ENCODE peak calls at places on chromosomes 1 and 21, in eight cellular contexts. One of them, this sample, is unnamed.

GRCh38 chr1:183218981-183219621 is 33.0 kb downstream of the LAMC2 start:
- DNase-seq in GM10248: no peak
- DNase-seq in brain microvascular endothelial cell: no peak
- DNase-seq in HFFc6: no peak
- DNase-seq in GM20000: no peak
- DNase-seq in PC-9: no peak
- DNase-seq in AG04450: no peak
- DNase-seq in CD8-positive, alpha-beta T cell: peak
- DNase-seq in this sample: no peak

GRCh38 chr1:10325521-10325920 is 73.3 kb upstream of the PGD start:
- DNase-seq in HFFc6: no peak
- DNase-seq in GM20000: no peak
- DNase-seq in AG04450: no peak
- DNase-seq in CD8-positive, alpha-beta T cell: no peak
- DNase-seq in GM10248: no peak
- DNase-seq in PC-9: no peak
- DNase-seq in brain microvascular endothelial cell: no peak
- DNase-seq in this sample: no peak

GRCh38 chr1:93659805-93660479 is 21.7 kb downstream of the BCAR3 start:
- DNase-seq in brain microvascular endothelial cell: no peak
- DNase-seq in GM20000: no peak
- DNase-seq in AG04450: no peak
- DNase-seq in HFFc6: no peak
- DNase-seq in CD8-positive, alpha-beta T cell: no peak
- DNase-seq in GM10248: no peak
- DNase-seq in PC-9: no peak
- DNase-seq in this sample: no peak

GRCh38 chr21:38175321-38175720 is 81.5 kb upstream of the KCNJ15 start:
- DNase-seq in CD8-positive, alpha-beta T cell: no peak
- DNase-seq in brain microvascular endothelial cell: no peak
- DNase-seq in PC-9: no peak
- DNase-seq in GM20000: no peak
- DNase-seq in HFFc6: no peak
- DNase-seq in AG04450: no peak
- DNase-seq in GM10248: no peak
- DNase-seq in this sample: no peak

GRCh38 chr1:40808444-40808843 is 24.9 kb downstream of the KCNQ4 start:
- DNase-seq in brain microvascular endothelial cell: no peak
- DNase-seq in PC-9: no peak
- DNase-seq in AG04450: no peak
- DNase-seq in HFFc6: no peak
- DNase-seq in GM20000: no peak
- DNase-seq in CD8-positive, alpha-beta T cell: no peak
- DNase-seq in GM10248: no peak
- DNase-seq in this sample: no peak

GRCh38 chr1:193658711-193659110 is 472.3 kb upstream of the B3GALT2 start:
- DNase-seq in GM20000: no peak
- DNase-seq in CD8-positive, alpha-beta T cell: no peak
- DNase-seq in HFFc6: no peak
- DNase-seq in PC-9: no peak
- DNase-seq in brain microvascular endothelial cell: no peak
- DNase-seq in GM10248: no peak
- DNase-seq in AG04450: no peak
- DNase-seq in this sample: no peak

GRCh38 chr1:2534775-2535387 is 4.8 kb upstream of the HES5 start:
- DNase-seq in brain microvascular endothelial cell: no peak
- DNase-seq in GM20000: no peak
- DNase-seq in HFFc6: peak
- DNase-seq in PC-9: peak
- DNase-seq in AG04450: no peak
- DNase-seq in GM10248: no peak
- DNase-seq in CD8-positive, alpha-beta T cell: no peak
- DNase-seq in this sample: no peak

GRCh38 chr1:211318881-211319280 is 7.8 kb upstream of the TRAF5 start:
- DNase-seq in CD8-positive, alpha-beta T cell: no peak
- DNase-seq in GM20000: no peak
- DNase-seq in brain microvascular endothelial cell: no peak
- DNase-seq in AG04450: no peak
- DNase-seq in PC-9: no peak
- DNase-seq in GM10248: no peak
- DNase-seq in HFFc6: no peak
- DNase-seq in this sample: no peak

GRCh38 chr1:112358798-112359408 is 37.1 kb upstream of the CTTNBP2NL start:
- DNase-seq in brain microvascular endothelial cell: peak
- DNase-seq in PC-9: peak
- DNase-seq in GM20000: peak
- DNase-seq in CD8-positive, alpha-beta T cell: no peak
- DNase-seq in AG04450: peak
- DNase-seq in GM10248: peak
- DNase-seq in HFFc6: peak
- DNase-seq in this sample: no peak

GRCh38 chr1:24673336-24673735 is 30.2 kb downstream of the SRRM1 start:
- DNase-seq in CD8-positive, alpha-beta T cell: no peak
- DNase-seq in HFFc6: peak
- DNase-seq in brain microvascular endothelial cell: peak
- DNase-seq in GM20000: no peak
- DNase-seq in AG04450: no peak
- DNase-seq in GM10248: no peak
- DNase-seq in PC-9: no peak
- DNase-seq in this sample: no peak

GRCh38 chr21:44702973-44703730 is 6.2 kb downstream of the KRTAP10-12 start:
- DNase-seq in brain microvascular endothelial cell: no peak
- DNase-seq in GM20000: no peak
- DNase-seq in HFFc6: no peak
- DNase-seq in GM10248: no peak
- DNase-seq in CD8-positive, alpha-beta T cell: no peak
- DNase-seq in PC-9: no peak
- DNase-seq in AG04450: no peak
- DNase-seq in this sample: no peak

GRCh38 chr1:78408830-78409229 is 81.9 kb upstream of the PTGFR start:
- DNase-seq in AG04450: no peak
- DNase-seq in PC-9: no peak
- DNase-seq in GM20000: no peak
- DNase-seq in GM10248: no peak
- DNase-seq in CD8-positive, alpha-beta T cell: no peak
- DNase-seq in brain microvascular endothelial cell: peak
- DNase-seq in HFFc6: peak
- DNase-seq in this sample: no peak

GRCh38 chr1:235617808-235618207 is 31.8 kb downstream of the GNG4 start:
- DNase-seq in GM20000: no peak
- DNase-seq in HFFc6: peak
- DNase-seq in PC-9: no peak
- DNase-seq in brain microvascular endothelial cell: peak
- DNase-seq in GM10248: no peak
- DNase-seq in AG04450: peak
- DNase-seq in CD8-positive, alpha-beta T cell: no peak
- DNase-seq in this sample: peak

GRCh38 chr21:39483917-39484316 is 32.1 kb downstream of the SH3BGR start:
- DNase-seq in AG04450: no peak
- DNase-seq in CD8-positive, alpha-beta T cell: no peak
- DNase-seq in brain microvascular endothelial cell: peak
- DNase-seq in PC-9: no peak
- DNase-seq in HFFc6: peak
- DNase-seq in GM10248: no peak
- DNase-seq in GM20000: no peak
- DNase-seq in this sample: no peak

GRCh38 chr21:42121792-42122191 is 50.7 kb downstream of the UMODL1 start:
- DNase-seq in AG04450: no peak
- DNase-seq in PC-9: no peak
- DNase-seq in CD8-positive, alpha-beta T cell: no peak
- DNase-seq in GM20000: no peak
- DNase-seq in brain microvascular endothelial cell: no peak
- DNase-seq in HFFc6: no peak
- DNase-seq in GM10248: no peak
- DNase-seq in this sample: no peak

GRCh38 chr1:245441699-245442098 is 286.9 kb downstream of the KIF26B start:
- DNase-seq in brain microvascular endothelial cell: no peak
- DNase-seq in PC-9: no peak
- DNase-seq in GM20000: no peak
- DNase-seq in CD8-positive, alpha-beta T cell: no peak
- DNase-seq in GM10248: no peak
- DNase-seq in AG04450: no peak
- DNase-seq in HFFc6: peak
- DNase-seq in this sample: no peak

GRCh38 chr1:45938029-45938428 is 134.6 kb downstream of the MAST2 start:
- DNase-seq in GM10248: no peak
- DNase-seq in brain microvascular endothelial cell: no peak
- DNase-seq in PC-9: no peak
- DNase-seq in GM20000: no peak
- DNase-seq in AG04450: no peak
- DNase-seq in HFFc6: no peak
- DNase-seq in CD8-positive, alpha-beta T cell: no peak
- DNase-seq in this sample: no peak

GRCh38 chr1:101237229-101237837 is 514 bp downstream of the S1PR1 start:
- DNase-seq in PC-9: no peak
- DNase-seq in CD8-positive, alpha-beta T cell: no peak
- DNase-seq in GM20000: peak
- DNase-seq in HFFc6: peak
- DNase-seq in AG04450: peak
- DNase-seq in GM10248: peak
- DNase-seq in brain microvascular endothelial cell: no peak
- DNase-seq in this sample: peak

GRCh38 chr1:43058545-43059360 is 100.1 kb upstream of the SLC2A1 start:
- DNase-seq in GM20000: no peak
- DNase-seq in CD8-positive, alpha-beta T cell: no peak
- DNase-seq in AG04450: no peak
- DNase-seq in PC-9: no peak
- DNase-seq in brain microvascular endothelial cell: no peak
- DNase-seq in HFFc6: peak
- DNase-seq in GM10248: peak
- DNase-seq in this sample: no peak

GRCh38 chr1:169133228-169133576 is 26.7 kb downstream of the ATP1B1 start:
- DNase-seq in HFFc6: no peak
- DNase-seq in AG04450: no peak
- DNase-seq in GM20000: no peak
- DNase-seq in GM10248: no peak
- DNase-seq in PC-9: no peak
- DNase-seq in CD8-positive, alpha-beta T cell: no peak
- DNase-seq in brain microvascular endothelial cell: no peak
- DNase-seq in this sample: no peak

GRCh38 chr1:235329139-235329808 is 904 bp downstream of the GGPS1 start:
- DNase-seq in GM20000: peak
- DNase-seq in GM10248: peak
- DNase-seq in brain microvascular endothelial cell: peak
- DNase-seq in PC-9: peak
- DNase-seq in CD8-positive, alpha-beta T cell: peak
- DNase-seq in HFFc6: peak
- DNase-seq in AG04450: no peak
- DNase-seq in this sample: no peak

GRCh38 chr21:39527664-39528381 is 76.1 kb downstream of the SH3BGR start:
- DNase-seq in brain microvascular endothelial cell: no peak
- DNase-seq in AG04450: no peak
- DNase-seq in CD8-positive, alpha-beta T cell: no peak
- DNase-seq in HFFc6: no peak
- DNase-seq in PC-9: no peak
- DNase-seq in GM20000: no peak
- DNase-seq in GM10248: no peak
- DNase-seq in this sample: no peak

GRCh38 chr1:98176414-98176813 is 255.6 kb upstream of the DPYD start:
- DNase-seq in GM10248: no peak
- DNase-seq in AG04450: no peak
- DNase-seq in CD8-positive, alpha-beta T cell: no peak
- DNase-seq in GM20000: no peak
- DNase-seq in brain microvascular endothelial cell: no peak
- DNase-seq in PC-9: no peak
- DNase-seq in HFFc6: no peak
- DNase-seq in this sample: no peak

GRCh38 chr1:167763525-167764220 is 41.9 kb downstream of the MPZL1 start:
- DNase-seq in GM10248: no peak
- DNase-seq in AG04450: no peak
- DNase-seq in CD8-positive, alpha-beta T cell: no peak
- DNase-seq in PC-9: no peak
- DNase-seq in brain microvascular endothelial cell: no peak
- DNase-seq in HFFc6: no peak
- DNase-seq in GM20000: no peak
- DNase-seq in this sample: no peak

GRCh38 chr1:187551061-187551460 is 722.3 kb downstream of the PLA2G4A start:
- DNase-seq in CD8-positive, alpha-beta T cell: no peak
- DNase-seq in GM20000: no peak
- DNase-seq in PC-9: no peak
- DNase-seq in GM10248: no peak
- DNase-seq in brain microvascular endothelial cell: no peak
- DNase-seq in HFFc6: no peak
- DNase-seq in AG04450: no peak
- DNase-seq in this sample: no peak
- TF ChIP-seq CTCF in CD8-positive, alpha-beta T cell: no peak
- TF ChIP-seq CTCF in GM20000: no peak
- TF ChIP-seq CTCF in PC-9: no peak
- TF ChIP-seq CTCF in GM10248: no peak
- TF ChIP-seq CTCF in brain microvascular endothelial cell: no peak
- TF ChIP-seq CTCF in HFFc6: no peak
- TF ChIP-seq CTCF in AG04450: no peak
- TF ChIP-seq CTCF in this sample: no peak

GRCh38 chr1:36224537-36225297 is 474 bp downstream of the THRAP3 start:
- DNase-seq in GM10248: peak
- DNase-seq in HFFc6: peak
- DNase-seq in brain microvascular endothelial cell: peak
- DNase-seq in CD8-positive, alpha-beta T cell: no peak
- DNase-seq in PC-9: peak
- DNase-seq in GM20000: peak
- DNase-seq in AG04450: peak
- DNase-seq in this sample: no peak
- TF ChIP-seq CTCF in GM10248: no peak
- TF ChIP-seq CTCF in HFFc6: peak
- TF ChIP-seq CTCF in brain microvascular endothelial cell: peak
- TF ChIP-seq CTCF in CD8-positive, alpha-beta T cell: no peak
- TF ChIP-seq CTCF in PC-9: peak
- TF ChIP-seq CTCF in GM20000: no peak
- TF ChIP-seq CTCF in AG04450: peak
- TF ChIP-seq CTCF in this sample: peak

GRCh38 chr1:52842643-52843310 is at the start of gene ZYG11A:
- DNase-seq in GM20000: peak
- DNase-seq in brain microvascular endothelial cell: peak
- DNase-seq in PC-9: peak
- DNase-seq in AG04450: peak
- DNase-seq in GM10248: peak
- DNase-seq in CD8-positive, alpha-beta T cell: peak
- DNase-seq in HFFc6: peak
- DNase-seq in this sample: no peak
- TF ChIP-seq CTCF in GM20000: peak
- TF ChIP-seq CTCF in brain microvascular endothelial cell: peak
- TF ChIP-seq CTCF in PC-9: peak
- TF ChIP-seq CTCF in AG04450: peak
- TF ChIP-seq CTCF in GM10248: peak
- TF ChIP-seq CTCF in CD8-positive, alpha-beta T cell: peak
- TF ChIP-seq CTCF in HFFc6: peak
- TF ChIP-seq CTCF in this sample: peak

DNA sequence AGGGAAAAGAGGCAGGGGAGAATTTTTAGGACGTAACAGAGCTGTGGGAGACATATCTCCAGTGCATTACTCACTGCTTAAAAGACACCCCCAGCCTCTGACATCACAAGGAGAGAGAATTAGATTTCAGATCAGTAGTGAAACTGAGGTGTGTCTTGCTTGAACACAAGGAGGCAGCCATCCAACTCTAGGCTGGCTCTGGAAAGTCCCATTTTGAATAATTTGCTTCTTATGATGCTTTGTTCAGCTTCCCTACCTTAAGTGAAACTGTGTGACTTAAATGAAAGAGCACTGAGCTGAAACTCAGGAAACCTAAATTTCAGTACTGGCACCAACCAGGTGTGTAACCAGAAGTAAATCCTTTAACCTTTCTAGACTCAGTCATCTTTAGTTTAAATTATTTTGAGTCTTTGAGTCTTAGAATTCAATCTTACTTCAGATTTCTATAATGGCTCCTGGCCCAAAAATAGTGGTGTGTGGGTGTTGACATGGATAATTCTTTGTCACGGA is 251.6 kb upstream of the SGIP1 start:
- DNase-seq in CD8-positive, alpha-beta T cell: no peak
- DNase-seq in PC-9: no peak
- DNase-seq in HFFc6: peak
- DNase-seq in GM20000: peak
- DNase-seq in AG04450: peak
- DNase-seq in GM10248: peak
- DNase-seq in brain microvascular endothelial cell: peak
- DNase-seq in this sample: peak
- TF ChIP-seq CTCF in CD8-positive, alpha-beta T cell: peak
- TF ChIP-seq CTCF in PC-9: no peak
- TF ChIP-seq CTCF in HFFc6: peak
- TF ChIP-seq CTCF in GM20000: no peak
- TF ChIP-seq CTCF in AG04450: peak
- TF ChIP-seq CTCF in GM10248: peak
- TF ChIP-seq CTCF in brain microvascular endothelial cell: peak
- TF ChIP-seq CTCF in this sample: no peak